ENCODE peak calls at places on chromosome 10, in four cellular contexts. A is H1, P is K562, Z is HepG2. S is an unnamed sample.

GRCh38 chr10:96686514-96686913 is 33.8 kb downstream of the PIK3AP1 start:
- DNase-seq in A (no peak), P (no peak), Z (no peak), S (no peak)

GRCh38 chr10:99976886-99977391 is 32.8 kb downstream of the DNMBP start:
- DNase-seq in A (no peak), P (no peak), Z (no peak), S (no peak)

GRCh38 chr10:70925377-70926214 is 37.2 kb upstream of the PCBD1 start:
- DNase-seq in A (peak; percentile 17), P (peak; percentile 83), Z (no peak), S (no peak)

GRCh38 chr10:92756233-92757065 is 66.7 kb downstream of the HHEX start:
- DNase-seq in A (no peak), P (peak; percentile 85), Z (peak; percentile 92), S (peak; percentile 91)

GRCh38 chr10:101236376-101237079 is 7.3 kb upstream of the LBX1 start:
- DNase-seq in A (no peak), P (no peak), Z (no peak), S (no peak)

GRCh38 chr10:54234832-54235231 is 566.2 kb downstream of the PCDH15 start:
- DNase-seq in A (no peak), P (no peak), Z (no peak), S (no peak)

GRCh38 chr10:29026065-29026797 is 262.6 kb upstream of the LYZL1 start:
- DNase-seq in A (peak; percentile 59), P (no peak), Z (no peak), S (no peak)

GRCh38 chr10:97632949-97633884 is at the start of gene MORN4:
- DNase-seq in A (peak; percentile 69), P (peak; percentile 93), Z (peak; percentile 88), S (peak; percentile 50)

GRCh38 chr10:458466-458865 is 231.0 kb downstream of the DIP2C start:
- DNase-seq in A (no peak), P (no peak), Z (no peak), S (no peak)

GRCh38 chr10:77120697-77121096 is 516.9 kb downstream of the KCNMA1 start:
- DNase-seq in A (no peak), P (no peak), Z (no peak), S (no peak)

GRCh38 chr10:112904000-112904399 is 46.0 kb upstream of the TCF7L2 start:
- DNase-seq in A (no peak), P (no peak), Z (peak; percentile 35), S (no peak)

GRCh38 chr10:70404906-70405824 is 1.2 kb downstream of the EIF4EBP2 start:
- DNase-seq in A (no peak), P (peak; percentile 80), Z (peak; percentile 83), S (no peak)

GRCh38 chr10:62733654-62734293 is 70.7 kb upstream of the ADO start:
- DNase-seq in A (no peak), P (no peak), Z (no peak), S (no peak)

GRCh38 chr10:34906021-34906965 is 91.2 kb upstream of the PARD3 start:
- DNase-seq in A (no peak), P (no peak), Z (peak; percentile 20), S (no peak)

GRCh38 chr10:34655286-34656170 is 159.6 kb downstream of the PARD3 start:
- DNase-seq in A (peak; percentile 62), P (peak; percentile 38), Z (peak; percentile 63), S (no peak)

GRCh38 chr10:77805676-77806075 is 120.9 kb downstream of the DLG5 start:
- DNase-seq in A (no peak), P (no peak), Z (no peak), S (no peak)

DNA sequence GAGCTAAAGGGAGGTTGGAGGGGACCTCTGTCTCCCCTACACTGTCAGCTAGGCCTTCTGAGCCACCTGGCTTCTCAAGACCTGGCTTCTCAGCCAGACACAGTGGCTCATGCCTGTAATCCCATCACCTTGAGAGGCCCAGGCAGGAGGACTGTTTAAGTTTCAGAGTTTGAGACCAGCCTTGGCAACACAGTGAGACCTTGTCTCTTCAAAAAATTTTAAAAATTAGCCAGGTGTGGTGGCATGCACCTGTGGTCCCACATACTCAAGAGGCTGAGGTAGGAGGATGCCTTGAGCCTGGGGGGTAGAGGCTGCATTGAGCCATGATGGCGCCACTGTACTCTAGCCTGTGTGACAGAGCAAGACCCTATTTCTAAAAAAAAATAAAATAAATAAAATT is 33.1 kb downstream of the PIP4K2A start:
- DNase-seq in A (no peak), P (no peak), Z (no peak), S (no peak)
- TF ChIP-seq HDAC6 in A (no peak), P (no peak), Z (no peak), S (no peak)

GRCh38 chr10:104780165-104780564 is 139.1 kb downstream of the SORCS3 start:
- DNase-seq in A (no peak), P (no peak), Z (no peak), S (no peak)

GRCh38 chr10:104784452-104784851 is 143.4 kb downstream of the SORCS3 start:
- DNase-seq in A (no peak), P (no peak), Z (no peak), S (no peak)

GRCh38 chr10:104777086-104777799 is 136.2 kb downstream of the SORCS3 start:
- DNase-seq in A (no peak), P (no peak), Z (no peak), S (no peak)

GRCh38 chr10:104779701-104780100 is 138.6 kb downstream of the SORCS3 start:
- DNase-seq in A (no peak), P (no peak), Z (no peak), S (no peak)

GRCh38 chr10:104780946-104781345 is 139.9 kb downstream of the SORCS3 start:
- DNase-seq in A (no peak), P (no peak), Z (no peak), S (no peak)
- TF ChIP-seq KDM1A in A (no peak), P (no peak), Z (no peak), S (no peak)

DNA sequence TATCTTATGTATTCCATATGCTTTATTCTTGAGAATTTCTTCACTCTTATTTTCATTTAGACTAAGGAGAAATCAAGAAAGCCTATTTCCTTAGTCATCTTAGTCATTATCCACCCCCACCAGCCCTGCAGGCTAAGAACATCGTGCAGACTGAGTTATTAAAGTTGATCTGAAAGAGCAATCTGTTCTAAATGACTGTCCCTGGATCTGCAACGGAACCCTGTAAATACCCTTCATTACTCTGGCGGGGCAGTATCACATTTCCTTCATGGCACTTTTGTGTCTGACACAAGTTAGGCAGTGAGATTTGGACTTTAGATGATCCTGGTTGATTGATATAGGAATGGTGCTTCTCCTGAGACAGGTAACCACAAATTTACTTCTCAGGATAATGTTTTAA is 3.5 kb upstream of the MYPN start:
- DNase-seq in A (no peak), P (no peak), Z (no peak), S (no peak)
- TF ChIP-seq HDAC6 in A (no peak), P (no peak), Z (no peak), S (no peak)

GRCh38 chr10:117139581-117140524 is 1.8 kb upstream of the VAX1 start:
- DNase-seq in A (no peak), P (no peak), Z (no peak), S (peak; percentile 2)
- TF ChIP-seq KDM1A in A (no peak), P (no peak), Z (no peak), S (no peak)

DNA sequence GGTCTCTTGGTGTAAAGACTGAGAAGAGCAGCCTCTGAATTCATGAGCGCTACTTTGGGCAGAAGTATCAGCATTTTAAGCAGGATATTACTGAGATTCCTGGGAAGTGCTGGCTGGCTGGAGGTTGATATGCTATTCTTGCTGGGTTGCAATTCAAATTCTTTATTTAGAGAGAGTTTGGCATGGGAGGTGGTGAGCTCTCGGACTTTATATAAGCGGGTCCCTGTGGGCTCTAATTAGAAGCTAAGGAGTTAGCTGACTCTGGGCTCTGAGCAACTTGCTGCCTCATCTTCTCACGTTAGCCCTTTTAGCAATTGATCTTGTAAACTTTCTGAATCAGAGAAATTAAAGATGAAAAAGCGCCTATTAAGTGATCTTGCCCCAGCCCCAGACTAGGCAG is 430.9 kb downstream of the SORCS3 start:
- DNase-seq in A (no peak), P (no peak), Z (no peak), S (no peak)
- TF ChIP-seq HDAC6 in A (no peak), P (no peak), Z (no peak), S (no peak)

GRCh38 chr10:3825244-3825643 is 40.2 kb upstream of the KLF6 start:
- DNase-seq in A (no peak), P (peak; percentile 39), Z (peak; percentile 77), S (no peak)
- TF ChIP-seq KDM1A in A (no peak), P (peak; percentile 75), Z (no peak), S (no peak)

DNA sequence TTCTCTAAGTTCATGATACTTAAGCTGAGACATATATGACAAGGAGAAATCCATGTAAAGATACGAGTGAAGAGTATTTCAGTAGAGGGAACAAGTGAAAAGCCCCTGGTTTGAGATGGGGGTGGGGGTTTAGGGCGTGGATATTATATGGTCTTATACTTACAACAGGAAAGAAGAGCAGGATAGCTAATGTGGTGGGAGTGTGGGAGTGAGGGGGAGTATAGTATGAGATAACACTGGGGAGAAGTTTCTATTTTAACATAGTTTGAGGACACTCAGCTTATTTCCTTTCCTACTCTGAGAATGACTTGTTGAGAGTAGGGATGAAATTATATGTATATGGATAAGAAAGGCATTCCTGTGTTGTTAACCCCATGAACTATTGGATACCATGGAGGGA is 36.5 kb downstream of the MCU start:
- DNase-seq in A (no peak), P (no peak), Z (no peak), S (no peak)
- TF ChIP-seq HDAC6 in A (no peak), P (no peak), Z (no peak), S (no peak)

GRCh38 chr10:110409488-110409887 is 88.2 kb upstream of the DUSP5 start:
- DNase-seq in A (no peak), P (peak; percentile 25), Z (no peak), S (no peak)

GRCh38 chr10:110408203-110408871 is 89.4 kb upstream of the DUSP5 start:
- DNase-seq in A (no peak), P (no peak), Z (no peak), S (no peak)

GRCh38 chr10:110407301-110408170 is 90.2 kb upstream of the DUSP5 start:
- DNase-seq in A (no peak), P (no peak), Z (no peak), S (no peak)

GRCh38 chr10:110409926-110410325 is 87.8 kb upstream of the DUSP5 start:
- DNase-seq in A (no peak), P (no peak), Z (no peak), S (no peak)

GRCh38 chr10:110408943-110409342 is 88.8 kb upstream of the DUSP5 start:
- DNase-seq in A (no peak), P (no peak), Z (no peak), S (no peak)
- TF ChIP-seq KDM1A in A (no peak), P (no peak), Z (no peak), S (no peak)